ENCODE peak calls at places on chromosomes 3 and 15, in four cellular contexts. V, X, Y and S are unnamed samples.

GRCh38 chr3:140219923-140220452 is 285.0 kb downstream of the CLSTN2 start:
- DNase-seq in Y (no peak), V (no peak), X (no peak), S (no peak)

GRCh38 chr15:74840851-74841760 is 1.9 kb downstream of the ULK3 start:
- DNase-seq in V (no peak), X (no peak), Y (no peak), S (no peak)

GRCh38 chr15:89362203-89363101 is 27.8 kb upstream of the POLG start:
- DNase-seq in X (no peak), Y (peak; percentile 79), V (no peak), S (no peak)

GRCh38 chr15:54354341-54354740 is 376.1 kb downstream of the UNC13C start:
- DNase-seq in Y (no peak), X (no peak), V (no peak), S (no peak)

GRCh38 chr3:55343486-55344357 is 143.4 kb downstream of the WNT5A start:
- DNase-seq in X (no peak), Y (no peak), V (no peak), S (no peak)

GRCh38 chr3:43473737-43474136 is 148.1 kb downstream of the ANO10 start:
- DNase-seq in X (no peak), V (no peak), Y (no peak), S (no peak)

GRCh38 chr3:48402281-48402732 is 27.6 kb downstream of the PLXNB1 start:
- DNase-seq in X (peak; percentile 95), Y (peak; percentile 83), V (peak; percentile 46), S (no peak)

GRCh38 chr15:51341366-51342248 is at the start of gene GLDN:
- DNase-seq in V (no peak), Y (peak; percentile 91), X (no peak), S (no peak)

GRCh38 chr15:57751177-57751800 is 44.8 kb downstream of the POLR2M start:
- DNase-seq in V (no peak), Y (no peak), X (peak; percentile 68), S (no peak)

GRCh38 chr3:192372627-192373026 is 354.7 kb downstream of the FGF12 start:
- DNase-seq in X (no peak), V (no peak), Y (no peak), S (no peak)

GRCh38 chr3:175777495-175777894 is 918.4 kb downstream of the NAALADL2 start:
- DNase-seq in V (no peak), X (peak; percentile 32), Y (no peak), S (no peak)

GRCh38 chr3:100151024-100151707 is 36.9 kb upstream of the FILIP1L start:
- DNase-seq in X (peak; percentile 87), Y (no peak), V (no peak), S (no peak)

GRCh38 chr3:190811775-190812480 is 50.6 kb downstream of the GMNC start:
- DNase-seq in V (peak; percentile 67), Y (no peak), X (peak; percentile 76), S (peak; percentile 56)

GRCh38 chr3:13452490-13453335 is 27.4 kb upstream of the HDAC11 start:
- DNase-seq in Y (no peak), V (peak; percentile 31), X (peak; percentile 72), S (peak; percentile 51)

GRCh38 chr15:29115093-29115991 is 154.3 kb downstream of the NSMCE3 start:
- DNase-seq in V (no peak), X (no peak), Y (peak; percentile 69), S (no peak)

GRCh38 chr15:29116970-29117700 is 152.5 kb downstream of the NSMCE3 start:
- DNase-seq in V (no peak), Y (no peak), X (no peak), S (no peak)

GRCh38 chr15:29113336-29114276 is 156.0 kb downstream of the NSMCE3 start:
- DNase-seq in Y (no peak), X (no peak), V (no peak), S (no peak)

GRCh38 chr15:29111705-29112281 is 157.8 kb downstream of the NSMCE3 start:
- DNase-seq in Y (no peak), V (no peak), X (no peak), S (no peak)

GRCh38 chr15:29114277-29115092 is 155.1 kb downstream of the NSMCE3 start:
- DNase-seq in V (no peak), Y (no peak), X (no peak), S (no peak)
- H3K4me3 ChIP-seq in V (no peak overlapping the region), Y (no peak overlapping the region), X (no peak overlapping the region), S (no peak overlapping the region)

GRCh38 chr3:134481166-134481565 is 4.6 kb downstream of the ANAPC13 start:
- DNase-seq in V (no peak), Y (no peak), X (no peak), S (no peak)

GRCh38 chr3:134485620-134486576 is at the start of the genes ANAPC13 and CEP63:
- DNase-seq in X (peak; percentile 99), V (peak; percentile 99), Y (peak; percentile 91), S (peak; percentile 97)

GRCh38 chr3:134482622-134483021 is 3.2 kb downstream of the ANAPC13 start:
- DNase-seq in V (no peak), Y (no peak), X (no peak), S (no peak)

GRCh38 chr3:134485075-134485536 is 679 bp downstream of the ANAPC13 start:
- DNase-seq in V (no peak), Y (no peak), X (peak; percentile 46), S (no peak)

GRCh38 chr3:134483195-134483890 is 2.4 kb downstream of the ANAPC13 start:
- DNase-seq in Y (no peak), V (no peak), X (peak; percentile 83), S (no peak)
- H3K4me3 ChIP-seq in Y (no peak overlapping the region), V (no peak overlapping the region), X (peak overlapping the region; percentile 1), S (no peak overlapping the region)

DNA sequence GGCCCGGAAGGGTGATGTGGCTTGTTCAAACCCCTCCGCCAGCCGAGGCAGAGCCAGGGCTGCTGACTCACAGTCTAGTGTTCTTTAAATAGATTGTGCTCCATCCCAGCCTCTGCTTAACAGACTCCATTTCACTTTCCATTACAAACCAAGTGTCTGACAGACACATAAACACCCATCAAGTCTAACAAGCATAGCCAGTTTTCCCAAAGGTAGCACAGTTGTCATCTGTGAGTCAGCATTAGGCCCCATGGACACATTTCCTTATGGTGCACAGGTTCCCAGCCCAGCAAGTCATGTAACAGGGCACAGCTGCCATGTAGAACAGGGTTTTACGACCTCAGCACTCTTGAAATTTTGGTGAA is 109.9 kb upstream of the RAP2B start:
- DNase-seq in X (peak; percentile 93), Y (no peak), V (peak; percentile 95), S (peak; percentile 73)
- H3K4me3 ChIP-seq in X (peak overlapping the region; percentile 37), Y (no peak overlapping the region), V (peak overlapping the region; percentile 8), S (no peak overlapping the region)

GRCh38 chr15:90408657-90409056 is 20.6 kb downstream of the IQGAP1 start:
- DNase-seq in Y (no peak), X (no peak), V (no peak), S (no peak)

GRCh38 chr15:90414408-90415028 is 26.5 kb downstream of the IQGAP1 start:
- DNase-seq in X (peak; percentile 48), V (no peak), Y (no peak), S (no peak)

GRCh38 chr15:90411176-90411575 is 23.1 kb downstream of the IQGAP1 start:
- DNase-seq in X (no peak), Y (no peak), V (no peak), S (no peak)

GRCh38 chr15:90413411-90414379 is 25.7 kb downstream of the IQGAP1 start:
- DNase-seq in X (peak; percentile 51), Y (no peak), V (no peak), S (no peak)

GRCh38 chr15:90412356-90413194 is 24.5 kb downstream of the IQGAP1 start:
- DNase-seq in Y (no peak), V (peak; percentile 84), X (peak; percentile 90), S (no peak)
- H3K4me3 ChIP-seq in Y (no peak overlapping the region), V (peak overlapping the region; percentile 14), X (no peak overlapping the region), S (no peak overlapping the region)

DNA sequence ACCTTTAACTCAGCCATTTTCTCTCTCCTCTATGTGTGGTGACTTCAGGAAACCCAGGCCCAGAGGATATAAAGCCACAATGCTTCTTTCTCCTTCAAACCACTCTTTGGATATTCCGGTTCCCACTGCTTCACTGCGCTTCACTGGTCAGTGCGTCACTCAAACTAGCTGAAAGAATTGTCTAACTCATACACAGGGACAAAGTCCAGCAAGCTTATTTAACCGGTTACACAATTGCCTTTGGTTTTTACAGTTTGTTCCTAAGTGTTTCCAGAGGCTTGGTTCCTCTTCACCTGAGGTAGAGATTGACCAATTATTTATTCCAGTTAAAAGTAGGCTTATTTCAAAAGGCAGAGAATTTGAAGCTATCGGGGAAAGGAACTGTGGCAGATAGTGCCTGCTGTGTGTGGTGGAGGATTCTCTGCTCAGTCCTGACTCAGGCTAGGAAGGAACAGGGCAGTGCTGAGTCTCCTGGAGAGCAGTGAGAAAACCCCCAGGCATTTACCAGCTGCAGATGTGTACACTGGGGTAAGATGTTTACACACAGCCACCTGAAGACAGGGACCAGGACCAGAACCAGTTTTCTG is at the start of gene HGD:
- DNase-seq in Y (no peak), X (no peak), V (no peak), S (no peak)
- H3K4me3 ChIP-seq in Y (no peak within 1 kb of the TSS), X (no peak within 1 kb of the TSS), V (no peak within 1 kb of the TSS), S (no peak within 1 kb of the TSS)

GRCh38 chr3:128619146-128619890 is 31.3 kb downstream of the RPN1 start:
- DNase-seq in V (no peak), X (peak; percentile 64), Y (no peak), S (peak; percentile 61)

GRCh38 chr3:128617557-128618397 is 32.8 kb downstream of the RPN1 start:
- DNase-seq in Y (peak; percentile 97), V (peak; percentile 71), X (peak; percentile 94), S (peak; percentile 78)

GRCh38 chr3:128617270-128617556 is 33.4 kb downstream of the RPN1 start:
- DNase-seq in X (no peak), V (no peak), Y (no peak), S (no peak)

GRCh38 chr3:128618398-128618726 is 32.3 kb downstream of the RPN1 start:
- DNase-seq in Y (no peak), V (no peak), X (no peak), S (no peak)

GRCh38 chr3:128616516-128617269 is 33.9 kb downstream of the RPN1 start:
- DNase-seq in X (no peak), Y (peak; percentile 39), V (no peak), S (no peak)
- H3K4me3 ChIP-seq in X (peak overlapping the region; percentile 88), Y (peak overlapping the region; percentile 95), V (no peak overlapping the region), S (no peak overlapping the region)

DNA sequence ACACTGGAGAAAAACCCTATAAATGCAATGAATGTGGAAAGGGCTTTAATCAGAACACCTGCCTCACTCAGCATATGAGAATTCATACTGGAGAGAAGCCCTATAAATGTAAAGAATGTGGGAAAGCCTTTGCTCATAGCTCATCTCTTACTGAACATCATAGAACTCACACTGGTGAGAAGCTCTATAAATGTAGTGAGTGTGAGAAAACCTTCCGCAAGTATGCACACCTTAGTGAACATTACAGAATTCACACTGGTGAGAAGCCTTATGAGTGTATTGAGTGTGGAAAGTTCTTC is 7.4 kb upstream of the ZNF501 start:
- DNase-seq in X (no peak), Y (no peak), V (no peak), S (no peak)
- H3K4me3 ChIP-seq in X (no peak overlapping the region), Y (no peak overlapping the region), V (no peak overlapping the region), S (no peak overlapping the region)

DNA sequence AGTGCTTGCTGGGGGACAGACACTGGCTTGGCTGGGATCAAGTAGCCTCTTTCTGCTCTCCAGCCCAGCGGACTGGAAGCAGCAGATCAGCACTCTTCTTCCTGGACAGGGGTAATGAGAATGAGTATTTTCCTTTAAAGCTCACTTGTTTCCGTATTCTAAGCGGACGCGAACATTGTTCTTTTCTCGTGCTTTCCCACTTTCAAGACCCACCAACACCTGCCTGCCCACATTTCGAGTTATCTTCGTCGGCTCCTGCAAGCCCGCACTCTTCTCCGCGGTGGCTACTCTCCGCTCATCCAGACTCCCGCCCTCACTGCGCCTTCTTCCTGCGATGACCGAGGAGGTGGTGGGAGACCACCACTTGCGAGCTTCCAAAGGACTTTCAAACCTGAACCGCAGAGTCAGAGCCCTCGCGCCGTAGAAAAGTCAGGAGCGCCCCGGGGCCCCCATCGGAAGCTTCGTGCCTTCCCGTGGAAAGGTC is 1.6 kb upstream of the PPM1L start:
- DNase-seq in X (peak; percentile 52), V (no peak), Y (peak; percentile 65), S (no peak)
- H3K4me3 ChIP-seq in X (peak overlapping the region; percentile 82), V (peak overlapping the region; percentile 70), Y (peak overlapping the region; percentile 87), S (peak overlapping the region; percentile 93)